ENCODE peak calls at places on chromosomes 6 and 20, in nine cellular contexts. One of them, this sample, is unnamed.

GRCh38 chr6:125262026-125263013 is 39.4 kb downstream of the HDDC2 start:
- DNase-seq in fibroblast of pulmonary artery: peak
- DNase-seq in NCI-H1417: no peak
- DNase-seq in HuH-7: no peak
- DNase-seq in Peyer's patch: no peak
- DNase-seq in H7: peak
- DNase-seq in RCC 7860: no peak
- DNase-seq in fibroblast of the conjunctiva: peak
- DNase-seq in T-helper 1 cell: no peak
- DNase-seq in this sample: no peak

GRCh38 chr6:157966990-157967389 is 14.7 kb upstream of the SYNJ2 start:
- DNase-seq in fibroblast of pulmonary artery: no peak
- DNase-seq in NCI-H1417: peak
- DNase-seq in HuH-7: no peak
- DNase-seq in Peyer's patch: peak
- DNase-seq in H7: peak
- DNase-seq in RCC 7860: no peak
- DNase-seq in fibroblast of the conjunctiva: no peak
- DNase-seq in T-helper 1 cell: no peak
- DNase-seq in this sample: no peak

GRCh38 chr6:139582956-139583355 is 208.5 kb upstream of the CITED2 start:
- DNase-seq in fibroblast of pulmonary artery: no peak
- DNase-seq in NCI-H1417: no peak
- DNase-seq in HuH-7: no peak
- DNase-seq in Peyer's patch: no peak
- DNase-seq in H7: no peak
- DNase-seq in RCC 7860: no peak
- DNase-seq in fibroblast of the conjunctiva: no peak
- DNase-seq in T-helper 1 cell: no peak
- DNase-seq in this sample: no peak

GRCh38 chr20:13610205-13610604 is 28.5 kb downstream of the TASP1 start:
- DNase-seq in fibroblast of pulmonary artery: no peak
- DNase-seq in NCI-H1417: no peak
- DNase-seq in HuH-7: peak
- DNase-seq in Peyer's patch: no peak
- DNase-seq in H7: peak
- DNase-seq in RCC 7860: no peak
- DNase-seq in fibroblast of the conjunctiva: no peak
- DNase-seq in T-helper 1 cell: no peak
- DNase-seq in this sample: no peak

GRCh38 chr20:50399003-50399916 is 110.9 kb upstream of the PTPN1 start:
- DNase-seq in fibroblast of pulmonary artery: no peak
- DNase-seq in NCI-H1417: no peak
- DNase-seq in HuH-7: no peak
- DNase-seq in Peyer's patch: no peak
- DNase-seq in H7: no peak
- DNase-seq in RCC 7860: no peak
- DNase-seq in fibroblast of the conjunctiva: no peak
- DNase-seq in T-helper 1 cell: no peak
- DNase-seq in this sample: no peak

GRCh38 chr6:138944412-138944811 is 43.6 kb downstream of the REPS1 start:
- DNase-seq in fibroblast of pulmonary artery: peak
- DNase-seq in NCI-H1417: no peak
- DNase-seq in HuH-7: no peak
- DNase-seq in Peyer's patch: no peak
- DNase-seq in H7: no peak
- DNase-seq in RCC 7860: peak
- DNase-seq in fibroblast of the conjunctiva: peak
- DNase-seq in T-helper 1 cell: no peak
- DNase-seq in this sample: peak

GRCh38 chr20:40497781-40498691 is 191.0 kb downstream of the MAFB start:
- DNase-seq in fibroblast of pulmonary artery: peak
- DNase-seq in NCI-H1417: no peak
- DNase-seq in HuH-7: no peak
- DNase-seq in Peyer's patch: no peak
- DNase-seq in H7: no peak
- DNase-seq in RCC 7860: no peak
- DNase-seq in fibroblast of the conjunctiva: no peak
- DNase-seq in T-helper 1 cell: no peak
- DNase-seq in this sample: no peak

GRCh38 chr20:51562027-51562333 is 19.5 kb upstream of the NFATC2 start:
- DNase-seq in fibroblast of pulmonary artery: no peak
- DNase-seq in NCI-H1417: no peak
- DNase-seq in HuH-7: no peak
- DNase-seq in Peyer's patch: no peak
- DNase-seq in H7: no peak
- DNase-seq in RCC 7860: no peak
- DNase-seq in fibroblast of the conjunctiva: no peak
- DNase-seq in T-helper 1 cell: no peak
- DNase-seq in this sample: no peak

GRCh38 chr6:13304580-13305255 is 23.6 kb downstream of the TBC1D7 start:
- DNase-seq in fibroblast of pulmonary artery: peak
- DNase-seq in NCI-H1417: no peak
- DNase-seq in HuH-7: no peak
- DNase-seq in Peyer's patch: no peak
- DNase-seq in H7: no peak
- DNase-seq in RCC 7860: peak
- DNase-seq in fibroblast of the conjunctiva: no peak
- DNase-seq in T-helper 1 cell: no peak
- DNase-seq in this sample: no peak

GRCh38 chr20:51037499-51038110 is 14.7 kb upstream of the KCNG1 start:
- DNase-seq in fibroblast of pulmonary artery: no peak
- DNase-seq in NCI-H1417: no peak
- DNase-seq in HuH-7: no peak
- DNase-seq in Peyer's patch: no peak
- DNase-seq in H7: no peak
- DNase-seq in RCC 7860: no peak
- DNase-seq in fibroblast of the conjunctiva: no peak
- DNase-seq in T-helper 1 cell: no peak
- DNase-seq in this sample: no peak

GRCh38 chr6:68559716-68560115 is 75.4 kb upstream of the ADGRB3 start:
- DNase-seq in fibroblast of pulmonary artery: peak
- DNase-seq in NCI-H1417: peak
- DNase-seq in HuH-7: no peak
- DNase-seq in Peyer's patch: no peak
- DNase-seq in H7: no peak
- DNase-seq in RCC 7860: no peak
- DNase-seq in fibroblast of the conjunctiva: peak
- DNase-seq in T-helper 1 cell: no peak
- DNase-seq in this sample: no peak

GRCh38 chr6:15063253-15063853 is 182.5 kb upstream of the JARID2 start:
- DNase-seq in fibroblast of pulmonary artery: peak
- DNase-seq in NCI-H1417: no peak
- DNase-seq in HuH-7: no peak
- DNase-seq in Peyer's patch: no peak
- DNase-seq in H7: no peak
- DNase-seq in RCC 7860: no peak
- DNase-seq in fibroblast of the conjunctiva: no peak
- DNase-seq in T-helper 1 cell: no peak
- DNase-seq in this sample: no peak

GRCh38 chr20:36084897-36085617 is 69.5 kb upstream of the EPB41L1 start:
- DNase-seq in fibroblast of pulmonary artery: peak
- DNase-seq in NCI-H1417: no peak
- DNase-seq in HuH-7: no peak
- DNase-seq in Peyer's patch: no peak
- DNase-seq in H7: no peak
- DNase-seq in RCC 7860: peak
- DNase-seq in fibroblast of the conjunctiva: no peak
- DNase-seq in T-helper 1 cell: no peak
- DNase-seq in this sample: no peak

GRCh38 chr20:10965936-10966470 is 292.2 kb upstream of the JAG1 start:
- DNase-seq in fibroblast of pulmonary artery: peak
- DNase-seq in NCI-H1417: no peak
- DNase-seq in HuH-7: no peak
- DNase-seq in Peyer's patch: no peak
- DNase-seq in H7: no peak
- DNase-seq in RCC 7860: no peak
- DNase-seq in fibroblast of the conjunctiva: no peak
- DNase-seq in T-helper 1 cell: no peak
- DNase-seq in this sample: no peak

GRCh38 chr6:125693480-125693879 is 56.0 kb upstream of the HEY2 start:
- DNase-seq in fibroblast of pulmonary artery: no peak
- DNase-seq in NCI-H1417: no peak
- DNase-seq in HuH-7: no peak
- DNase-seq in Peyer's patch: no peak
- DNase-seq in H7: no peak
- DNase-seq in RCC 7860: no peak
- DNase-seq in fibroblast of the conjunctiva: no peak
- DNase-seq in T-helper 1 cell: no peak
- DNase-seq in this sample: no peak

GRCh38 chr6:149979293-149979692 is 15.6 kb downstream of the ULBP1 start:
- DNase-seq in fibroblast of pulmonary artery: no peak
- DNase-seq in NCI-H1417: no peak
- DNase-seq in HuH-7: no peak
- DNase-seq in Peyer's patch: no peak
- DNase-seq in H7: no peak
- DNase-seq in RCC 7860: no peak
- DNase-seq in fibroblast of the conjunctiva: no peak
- DNase-seq in T-helper 1 cell: no peak
- DNase-seq in this sample: no peak

GRCh38 chr20:63829943-63830820 is 882 bp downstream of the ZBTB46 start:
- DNase-seq in fibroblast of pulmonary artery: no peak
- DNase-seq in NCI-H1417: no peak
- DNase-seq in HuH-7: no peak
- DNase-seq in Peyer's patch: no peak
- DNase-seq in H7: peak
- DNase-seq in RCC 7860: no peak
- DNase-seq in fibroblast of the conjunctiva: no peak
- DNase-seq in T-helper 1 cell: no peak
- DNase-seq in this sample: no peak